ENCODE peak calls at places on chromosome X, in ten cellular contexts. U is activated CD4-positive, alpha-beta T cell treated with anti-CD3 and anti-CD28 coated beads, Interleukin-2, amount 50 U/mL, for 24 hours; G is lung microvascular endothelial cell; Q is NCI-H1105 treated with DMSO at 0.1 percent for 48 hours; X is cardiac septum; F is HuH-7; C is NCI-H510A treated with DMSO at 0.1 percent for 48 hours; V is astrocyte of the cerebellum; P is left ventricle myocardium inferior; L is activated CD4-positive, CD25-positive, alpha-beta regulatory T cell. Z is an unnamed sample.

GRCh38 chrX:119755981-119756533 is 2.3 kb upstream of the SOWAHD start:
- DNase-seq in F (no peak), L (no peak), C (peak), Q (no peak), V (no peak), P (no peak), X (peak), U (peak), G (no peak), Z (no peak)

GRCh38 chrX:129931411-129932136 is 25.6 kb downstream of the UTP14A start:
- DNase-seq in U (no peak), C (peak), G (peak), L (peak), P (peak), Q (peak), V (peak), X (peak), F (peak), Z (peak)

GRCh38 chrX:38558681-38559080 is 2.7 kb upstream of the TSPAN7 start:
- DNase-seq in V (no peak), L (no peak), F (no peak), C (no peak), P (no peak), X (no peak), Q (no peak), G (no peak), U (no peak), Z (no peak)

GRCh38 chrX:37862851-37863250 is 15.5 kb upstream of the DYNLT3 start:
- DNase-seq in C (no peak), L (no peak), U (no peak), X (no peak), P (no peak), Q (no peak), V (no peak), F (no peak), G (no peak), Z (no peak)

GRCh38 chrX:150253946-150254615 is 109.0 kb upstream of the MAMLD1 start:
- DNase-seq in P (no peak), F (no peak), L (no peak), U (no peak), X (no peak), Q (no peak), V (no peak), G (no peak), C (no peak), Z (no peak)

GRCh38 chrX:38326086-38326485 is 1.2 kb downstream of the RPGR start:
- DNase-seq in L (no peak), C (no peak), X (no peak), V (no peak), F (no peak), G (peak), P (no peak), U (no peak), Q (no peak), Z (no peak)

GRCh38 chrX:40996886-40997530 is 88.2 kb upstream of the USP9X start:
- DNase-seq in F (peak), V (peak), P (no peak), Q (no peak), U (no peak), L (no peak), G (peak), C (no peak), X (no peak), Z (peak)

GRCh38 chrX:48961585-48962091 is 4.2 kb upstream of the OTUD5 start:
- DNase-seq in C (no peak), G (peak), Q (no peak), F (peak), V (no peak), X (no peak), U (no peak), L (no peak), P (no peak), Z (no peak)

GRCh38 chrX:111823068-111823467 is 52.9 kb upstream of the TRPC5OS start:
- DNase-seq in U (no peak), X (no peak), P (no peak), V (no peak), C (no peak), F (peak), L (no peak), G (no peak), Q (no peak), Z (peak)

GRCh38 chrX:152451731-152451980 is 541 bp upstream of the GABRA3 start:
- DNase-seq in V (no peak), G (no peak), X (no peak), Q (no peak), P (no peak), C (no peak), L (no peak), F (no peak), U (no peak), Z (no peak)

GRCh38 chrX:633043-633654 is 2.6 kb downstream of the SHOX start:
- DNase-seq in Q (no peak), F (no peak), C (no peak), X (no peak), G (no peak), U (no peak), L (no peak), V (no peak), P (no peak), Z (no peak)

GRCh38 chrX:7159132-7159861 is 11.3 kb upstream of the PUDP start:
- DNase-seq in F (no peak), U (no peak), V (no peak), L (no peak), P (no peak), Q (no peak), G (no peak), X (no peak), C (no peak), Z (peak)

GRCh38 chrX:46354481-46354880 is 190.7 kb downstream of the ZNF674 start:
- DNase-seq in G (no peak), Q (no peak), V (no peak), F (no peak), L (no peak), X (no peak), C (no peak), P (no peak), U (no peak), Z (no peak)

GRCh38 chrX:136687457-136687856 is 39.5 kb downstream of the CD40LG start:
- DNase-seq in F (no peak), U (peak), V (no peak), Q (no peak), X (no peak), C (no peak), G (no peak), L (peak), P (no peak), Z (no peak)

GRCh38 chrX:21779095-21779494 is 21.2 kb upstream of the SMPX start:
- DNase-seq in C (no peak), P (no peak), X (no peak), V (no peak), U (no peak), G (no peak), F (no peak), L (no peak), Q (no peak), Z (no peak)

GRCh38 chrX:45517090-45517973 is 316.7 kb upstream of the DIPK2B start:
- DNase-seq in L (no peak), V (no peak), Q (peak), U (no peak), C (peak), F (no peak), X (no peak), P (no peak), G (peak), Z (peak)

GRCh38 chrX:88284844-88285243 is 462.2 kb upstream of the CPXCR1 start:
- DNase-seq in V (no peak), L (no peak), F (no peak), P (no peak), Q (peak), X (no peak), U (no peak), G (no peak), C (no peak), Z (no peak)

GRCh38 chrX:154512879-154513553 is 3.0 kb downstream of the FAM3A start:
- DNase-seq in X (peak), P (no peak), Q (no peak), L (no peak), F (no peak), C (no peak), U (no peak), V (no peak), G (no peak), Z (no peak)

GRCh38 chrX:47224266-47224895 is 5.9 kb downstream of the CDK16 start:
- DNase-seq in V (no peak), U (no peak), L (no peak), P (no peak), C (no peak), F (no peak), Q (no peak), X (peak), G (no peak), Z (no peak)

GRCh38 chrX:8091526-8091925 is 79.5 kb downstream of the VCX2 start:
- DNase-seq in F (no peak), C (no peak), U (no peak), L (no peak), X (no peak), Q (no peak), V (no peak), G (no peak), P (no peak), Z (no peak)

GRCh38 chrX:25178555-25178954 is 162.8 kb upstream of the ARX start:
- DNase-seq in U (no peak), G (no peak), L (no peak), Q (no peak), V (no peak), C (no peak), X (no peak), F (no peak), P (no peak), Z (no peak)

GRCh38 chrX:46602468-46603102 is 29.0 kb downstream of the CHST7 start:
- DNase-seq in L (no peak), U (no peak), Q (no peak), P (no peak), F (no peak), G (no peak), C (no peak), X (no peak), V (no peak), Z (no peak)